ENCODE peak calls at places on chromosomes 16 and 17, in four cellular contexts. R is substantia nigra; C is Jurkat, Clone E6-1; Y is activated T-helper 1 cell treated with Interleukin-2 at 50 U/mL for 16 hours. M is an unnamed sample.

GRCh38 chr17:40582328-40582901 is 17.1 kb upstream of the CCR7 start:
- DNase-seq in R (no peak), C (peak), Y (peak), M (no peak)

GRCh38 chr16:69107311-69107962 is 2.0 kb downstream of the HAS3 start:
- DNase-seq in R (no peak), C (no peak), Y (no peak), M (no peak)

GRCh38 chr17:57186231-57187019 is 69.9 kb upstream of the MSI2 start:
- DNase-seq in R (no peak), C (no peak), Y (no peak), M (no peak)

GRCh38 chr17:29892201-29892600 is 37.8 kb downstream of the SSH2 start:
- DNase-seq in R (no peak), C (no peak), Y (no peak), M (no peak)

GRCh38 chr17:76969598-76970172 is 101.5 kb downstream of the MGAT5B start:
- DNase-seq in R (no peak), C (no peak), Y (no peak), M (no peak)

GRCh38 chr16:52441886-52442285 is 105.1 kb downstream of the TOX3 start:
- DNase-seq in R (no peak), C (no peak), Y (no peak), M (no peak)

GRCh38 chr17:79563237-79564013 is 47.4 kb downstream of the RBFOX3 start:
- DNase-seq in R (no peak), C (no peak), Y (no peak), M (no peak)

GRCh38 chr16:87389245-87389644 is 2.9 kb upstream of the MAP1LC3B start:
- DNase-seq in R (no peak), C (no peak), Y (no peak), M (no peak)

GRCh38 chr16:77113835-77114234 is 77.2 kb upstream of the MON1B start:
- DNase-seq in R (no peak), C (no peak), Y (no peak), M (no peak)

GRCh38 chr16:77919761-77920415 is 102.5 kb upstream of the CLEC3A start:
- DNase-seq in R (no peak), C (no peak), Y (no peak), M (no peak)

GRCh38 chr17:72590382-72590781 is 469.6 kb downstream of the SOX9 start:
- DNase-seq in R (no peak), C (no peak), Y (no peak), M (no peak)

GRCh38 chr17:9729034-9729650 is 62.2 kb downstream of the DHRS7C start:
- DNase-seq in R (no peak), C (peak), Y (no peak), M (peak)

GRCh38 chr17:12180644-12181261 is 160.1 kb downstream of the MAP2K4 start:
- DNase-seq in R (no peak), C (peak), Y (no peak), M (peak)

GRCh38 chr17:7258731-7259554 is 3.3 kb downstream of the CLDN7 start:
- DNase-seq in R (no peak), C (no peak), Y (no peak), M (no peak)

GRCh38 chr16:11254913-11255736 is 879 bp downstream of the SOCS1 start:
- DNase-seq in R (no peak), C (no peak), Y (peak), M (no peak)

GRCh38 chr17:9002236-9002609 is 19.1 kb upstream of the NTN1 start:
- DNase-seq in R (no peak), C (no peak), Y (no peak), M (no peak)

GRCh38 chr17:8867361-8867981 is at the start of gene PIK3R6:
- DNase-seq in R (no peak), C (no peak), Y (no peak), M (no peak)

GRCh38 chr17:64202683-64203430 is 60.2 kb downstream of the TEX2 start:
- DNase-seq in R (peak), C (no peak), Y (no peak), M (no peak)

GRCh38 chr16:1403733-1404132 is 10.8 kb downstream of the UNKL start:
- DNase-seq in R (no peak), C (no peak), Y (no peak), M (no peak)

GRCh38 chr17:77449908-77450741 is 309.4 kb downstream of the SEC14L1 start:
- DNase-seq in R (peak), C (no peak), Y (no peak), M (no peak)

GRCh38 chr17:57675427-57675826 is 69.7 kb downstream of the CCDC182 start:
- DNase-seq in R (no peak), C (no peak), Y (no peak), M (no peak)

GRCh38 chr17:18139949-18140348 is 31.4 kb downstream of the MYO15A start:
- DNase-seq in R (no peak), C (no peak), Y (no peak), M (no peak)

GRCh38 chr16:57578521-57579360 is 36.3 kb downstream of the ADGRG5 start:
- DNase-seq in R (no peak), C (no peak), Y (no peak), M (no peak)

GRCh38 chr17:17691468-17692263 is 10.4 kb downstream of the RAI1 start:
- DNase-seq in R (no peak), C (peak), Y (no peak), M (no peak)

GRCh38 chr16:53744449-53744848 is 40.5 kb downstream of the FTO start:
- DNase-seq in R (no peak), C (peak), Y (no peak), M (no peak)

GRCh38 chr16:104355-104754 is 26.3 kb downstream of the MPG start:
- DNase-seq in R (no peak), C (no peak), Y (no peak), M (no peak)

GRCh38 chr17:812638-813204 is 30.6 kb downstream of the MRM3 start:
- DNase-seq in R (no peak), C (no peak), Y (no peak), M (no peak)

GRCh38 chr16:12617401-12617819 is 186.3 kb downstream of the CPPED1 start:
- DNase-seq in R (no peak), C (no peak), Y (no peak), M (no peak)

GRCh38 chr17:29862127-29862526 is 67.9 kb downstream of the SSH2 start:
- DNase-seq in R (no peak), C (no peak), Y (no peak), M (no peak)

GRCh38 chr17:67376509-67376891 is 581 bp upstream of the PITPNC1 start:
- DNase-seq in R (no peak), C (no peak), Y (no peak), M (no peak)

GRCh38 chr17:78337244-78338109 is 22.4 kb downstream of the SOCS3 start:
- DNase-seq in R (no peak), C (no peak), Y (no peak), M (no peak)

GRCh38 chr16:10992797-10993196 is 48.4 kb downstream of the CLEC16A start:
- DNase-seq in R (no peak), C (no peak), Y (no peak), M (no peak)

GRCh38 chr17:17042851-17043667 is 802 bp downstream of the MPRIP start:
- DNase-seq in R (no peak), C (no peak), Y (no peak), M (no peak)

GRCh38 chr16:29784901-29785500 is 5.5 kb upstream of the KIF22 start:
- DNase-seq in R (no peak), C (no peak), Y (peak), M (no peak)

GRCh38 chr17:36687736-36688135 is 86.4 kb downstream of the MRM1 start:
- DNase-seq in R (no peak), C (no peak), Y (no peak), M (no peak)

GRCh38 chr17:39944393-39944711 is 16.8 kb downstream of the LRRC3C start:
- DNase-seq in R (no peak), C (no peak), Y (no peak), M (no peak)

GRCh38 chr16:30088832-30089624 is 2.7 kb downstream of the TBX6 start:
- DNase-seq in R (no peak), C (no peak), Y (no peak), M (no peak)

M was measured in LNCaP clone FGC.